ENCODE peak calls at places on chromosomes 13 and 19, in four cellular contexts. One of them, this sample, is unnamed.

GRCh38 chr19:18574691-18575291 is 3.1 kb downstream of the UBA52 start:
- DNase-seq in fibroblast of villous mesenchyme: no peak
- DNase-seq in HS-27A: no peak
- DNase-seq in non-pigmented ciliary epithelial cell: no peak
- DNase-seq in this sample: no peak

GRCh38 chr19:46133777-46134231 is 9.3 kb upstream of the IGFL3 start:
- DNase-seq in fibroblast of villous mesenchyme: no peak
- DNase-seq in HS-27A: no peak
- DNase-seq in non-pigmented ciliary epithelial cell: no peak
- DNase-seq in this sample: no peak

GRCh38 chr19:371501-372160 is 27.0 kb upstream of the MIER2 start:
- DNase-seq in fibroblast of villous mesenchyme: peak
- DNase-seq in HS-27A: no peak
- DNase-seq in non-pigmented ciliary epithelial cell: no peak
- DNase-seq in this sample: no peak

GRCh38 chr19:29528946-29529645 is 3.3 kb downstream of the VSTM2B start:
- DNase-seq in HS-27A: no peak
- DNase-seq in fibroblast of villous mesenchyme: no peak
- DNase-seq in non-pigmented ciliary epithelial cell: no peak
- DNase-seq in this sample: no peak

GRCh38 chr13:25687622-25688225 is 315.9 kb downstream of the ATP8A2 start:
- DNase-seq in fibroblast of villous mesenchyme: no peak
- DNase-seq in non-pigmented ciliary epithelial cell: no peak
- DNase-seq in HS-27A: no peak
- DNase-seq in this sample: peak

GRCh38 chr13:113151745-113152707 is 6.4 kb upstream of the PROZ start:
- DNase-seq in fibroblast of villous mesenchyme: peak
- DNase-seq in non-pigmented ciliary epithelial cell: no peak
- DNase-seq in HS-27A: no peak
- DNase-seq in this sample: no peak

GRCh38 chr19:55959996-55960675 is 12.5 kb downstream of the NLRP8 start:
- DNase-seq in non-pigmented ciliary epithelial cell: no peak
- DNase-seq in fibroblast of villous mesenchyme: no peak
- DNase-seq in HS-27A: no peak
- DNase-seq in this sample: no peak

GRCh38 chr13:97223711-97224461 is 1.8 kb downstream of the MBNL2 start:
- DNase-seq in fibroblast of villous mesenchyme: peak
- DNase-seq in HS-27A: peak
- DNase-seq in non-pigmented ciliary epithelial cell: peak
- DNase-seq in this sample: peak

GRCh38 chr19:532578-533484 is 1.3 kb downstream of the CDC34 start:
- DNase-seq in fibroblast of villous mesenchyme: peak
- DNase-seq in HS-27A: no peak
- DNase-seq in non-pigmented ciliary epithelial cell: no peak
- DNase-seq in this sample: peak

GRCh38 chr13:50323440-50324070 is 308.3 kb downstream of the KCNRG start:
- DNase-seq in HS-27A: peak
- DNase-seq in fibroblast of villous mesenchyme: peak
- DNase-seq in non-pigmented ciliary epithelial cell: peak
- DNase-seq in this sample: no peak

GRCh38 chr13:41291246-41291645 is 19.8 kb upstream of the NAA16 start:
- DNase-seq in HS-27A: no peak
- DNase-seq in fibroblast of villous mesenchyme: no peak
- DNase-seq in non-pigmented ciliary epithelial cell: no peak
- DNase-seq in this sample: no peak

GRCh38 chr13:100209857-100210580 is 121.1 kb downstream of the PCCA start:
- DNase-seq in non-pigmented ciliary epithelial cell: no peak
- DNase-seq in fibroblast of villous mesenchyme: peak
- DNase-seq in HS-27A: no peak
- DNase-seq in this sample: no peak

GRCh38 chr19:2475018-2475701 is 767 bp upstream of the GADD45B start:
- DNase-seq in fibroblast of villous mesenchyme: peak
- DNase-seq in non-pigmented ciliary epithelial cell: no peak
- DNase-seq in HS-27A: no peak
- DNase-seq in this sample: no peak

GRCh38 chr19:33556261-33556660 is 34.7 kb upstream of the PEPD start:
- DNase-seq in non-pigmented ciliary epithelial cell: no peak
- DNase-seq in fibroblast of villous mesenchyme: no peak
- DNase-seq in HS-27A: no peak
- DNase-seq in this sample: no peak

GRCh38 chr13:27016871-27017270 is 154.7 kb downstream of the USP12 start:
- DNase-seq in non-pigmented ciliary epithelial cell: no peak
- DNase-seq in fibroblast of villous mesenchyme: peak
- DNase-seq in HS-27A: no peak
- DNase-seq in this sample: no peak

GRCh38 chr13:43661321-43661720 is 125.5 kb downstream of the ENOX1 start:
- DNase-seq in non-pigmented ciliary epithelial cell: no peak
- DNase-seq in HS-27A: no peak
- DNase-seq in fibroblast of villous mesenchyme: no peak
- DNase-seq in this sample: no peak

GRCh38 chr13:51397262-51397933 is 55.4 kb downstream of the INTS6 start:
- DNase-seq in non-pigmented ciliary epithelial cell: peak
- DNase-seq in HS-27A: no peak
- DNase-seq in fibroblast of villous mesenchyme: peak
- DNase-seq in this sample: peak

GRCh38 chr13:40589285-40590109 is 76.9 kb downstream of the FOXO1 start:
- DNase-seq in fibroblast of villous mesenchyme: peak
- DNase-seq in non-pigmented ciliary epithelial cell: peak
- DNase-seq in HS-27A: no peak
- DNase-seq in this sample: peak

GRCh38 chr13:95298971-95299627 is 2.2 kb downstream of the ABCC4 start:
- DNase-seq in HS-27A: peak
- DNase-seq in non-pigmented ciliary epithelial cell: peak
- DNase-seq in fibroblast of villous mesenchyme: peak
- DNase-seq in this sample: no peak

GRCh38 chr13:32645854-32646253 is 59.6 kb downstream of the PDS5B start:
- DNase-seq in non-pigmented ciliary epithelial cell: no peak
- DNase-seq in HS-27A: no peak
- DNase-seq in fibroblast of villous mesenchyme: no peak
- DNase-seq in this sample: no peak

GRCh38 chr19:55676384-55676783 is 1.4 kb downstream of the EPN1 start:
- DNase-seq in fibroblast of villous mesenchyme: no peak
- DNase-seq in HS-27A: no peak
- DNase-seq in non-pigmented ciliary epithelial cell: no peak
- DNase-seq in this sample: no peak

GRCh38 chr13:73429691-73430090 is 370.9 kb downstream of the KLF5 start:
- DNase-seq in HS-27A: no peak
- DNase-seq in non-pigmented ciliary epithelial cell: no peak
- DNase-seq in fibroblast of villous mesenchyme: peak
- DNase-seq in this sample: no peak

GRCh38 chr13:76389321-76389720 is 496.9 kb downstream of the KCTD12 start:
- DNase-seq in non-pigmented ciliary epithelial cell: no peak
- DNase-seq in fibroblast of villous mesenchyme: no peak
- DNase-seq in HS-27A: no peak
- DNase-seq in this sample: no peak

GRCh38 chr13:37701972-37702371 is 103.4 kb upstream of the POSTN start:
- DNase-seq in HS-27A: peak
- DNase-seq in non-pigmented ciliary epithelial cell: peak
- DNase-seq in fibroblast of villous mesenchyme: peak
- DNase-seq in this sample: no peak

GRCh38 chr19:37817180-37817911 is 38.0 kb upstream of the ZNF573 start:
- DNase-seq in non-pigmented ciliary epithelial cell: peak
- DNase-seq in fibroblast of villous mesenchyme: peak
- DNase-seq in HS-27A: no peak
- DNase-seq in this sample: no peak

GRCh38 chr13:93398167-93398566 is 171.6 kb downstream of the GPC6 start:
- DNase-seq in fibroblast of villous mesenchyme: peak
- DNase-seq in non-pigmented ciliary epithelial cell: no peak
- DNase-seq in HS-27A: no peak
- DNase-seq in this sample: no peak

GRCh38 chr19:46466536-46467199 is 4.7 kb downstream of the PNMA8A start:
- DNase-seq in HS-27A: peak
- DNase-seq in non-pigmented ciliary epithelial cell: peak
- DNase-seq in fibroblast of villous mesenchyme: peak
- DNase-seq in this sample: no peak

GRCh38 chr19:7902796-7903243 is 857 bp upstream of the MAP2K7 start:
- DNase-seq in non-pigmented ciliary epithelial cell: no peak
- DNase-seq in fibroblast of villous mesenchyme: no peak
- DNase-seq in HS-27A: no peak
- DNase-seq in this sample: no peak

GRCh38 chr19:52221831-52222375 is 32.1 kb downstream of the PPP2R1A start:
- DNase-seq in fibroblast of villous mesenchyme: no peak
- DNase-seq in HS-27A: no peak
- DNase-seq in non-pigmented ciliary epithelial cell: no peak
- DNase-seq in this sample: no peak

GRCh38 chr13:72126424-72126823 is 259.4 kb upstream of the DACH1 start:
- DNase-seq in non-pigmented ciliary epithelial cell: no peak
- DNase-seq in HS-27A: no peak
- DNase-seq in fibroblast of villous mesenchyme: no peak
- DNase-seq in this sample: no peak

GRCh38 chr19:6740589-6741348 is 1.3 kb downstream of the TRIP10 start:
- DNase-seq in non-pigmented ciliary epithelial cell: no peak
- DNase-seq in HS-27A: no peak
- DNase-seq in fibroblast of villous mesenchyme: peak
- DNase-seq in this sample: no peak

GRCh38 chr19:16040642-16041041 is 35.7 kb upstream of the TPM4 start:
- DNase-seq in non-pigmented ciliary epithelial cell: no peak
- DNase-seq in fibroblast of villous mesenchyme: peak
- DNase-seq in HS-27A: no peak
- DNase-seq in this sample: no peak

GRCh38 chr19:34350161-34350561 is 14.8 kb upstream of the GPI start:
- DNase-seq in fibroblast of villous mesenchyme: no peak
- DNase-seq in non-pigmented ciliary epithelial cell: no peak
- DNase-seq in HS-27A: no peak
- DNase-seq in this sample: no peak

GRCh38 chr13:40063278-40063698 is 407.8 kb downstream of the COG6 start:
- DNase-seq in fibroblast of villous mesenchyme: no peak
- DNase-seq in HS-27A: no peak
- DNase-seq in non-pigmented ciliary epithelial cell: no peak
- DNase-seq in this sample: no peak

GRCh38 chr13:26465514-26465913 is 92.0 kb upstream of the WASF3 start:
- DNase-seq in HS-27A: no peak
- DNase-seq in fibroblast of villous mesenchyme: no peak
- DNase-seq in non-pigmented ciliary epithelial cell: no peak
- DNase-seq in this sample: no peak